ENCODE peak calls at places on chromosomes 1 and 21, in four cellular contexts. One of them, this sample, is unnamed.
A peak's percentile ranks its signal among the peaks of the same experiment; 100 is the strongest.

GRCh38 chr1:100862591-100862990 is 32.1 kb downstream of the EXTL2 start:
- DNase-seq in Calu3: no peak
- DNase-seq in EL: peak; percentile 92
- DNase-seq in ELF-1: no peak
- DNase-seq in this sample: no peak

GRCh38 chr1:221858758-221859157 is 116.9 kb upstream of the DUSP10 start:
- DNase-seq in Calu3: no peak
- DNase-seq in EL: peak; percentile 91
- DNase-seq in ELF-1: no peak
- DNase-seq in this sample: peak; percentile 95

GRCh38 chr1:46133946-46134345 is 1.5 kb upstream of the PIK3R3 start:
- DNase-seq in Calu3: no peak
- DNase-seq in EL: no peak
- DNase-seq in ELF-1: no peak
- DNase-seq in this sample: no peak

GRCh38 chr1:96059276-96059675 is 662.3 kb upstream of the PTBP2 start:
- DNase-seq in Calu3: no peak
- DNase-seq in EL: no peak
- DNase-seq in ELF-1: no peak
- DNase-seq in this sample: no peak

GRCh38 chr1:173210273-173210672 is 3.1 kb upstream of the TNFSF4 start:
- DNase-seq in Calu3: peak; percentile 26
- DNase-seq in EL: no peak
- DNase-seq in ELF-1: peak; percentile 6
- DNase-seq in this sample: no peak

GRCh38 chr21:37915941-37916794 is at the start of gene KCNJ6:
- DNase-seq in Calu3: no peak
- DNase-seq in EL: peak; percentile 64
- DNase-seq in ELF-1: peak; percentile 87
- DNase-seq in this sample: peak; percentile 48

GRCh38 chr1:64823691-64824476 is 79.0 kb downstream of the RAVER2 start:
- DNase-seq in Calu3: peak; percentile 65
- DNase-seq in EL: peak; percentile 78
- DNase-seq in ELF-1: peak; percentile 54
- DNase-seq in this sample: peak; percentile 88

GRCh38 chr1:46422261-46422871 is 28.2 kb downstream of the FAAH start:
- DNase-seq in Calu3: no peak
- DNase-seq in EL: no peak
- DNase-seq in ELF-1: no peak
- DNase-seq in this sample: no peak

GRCh38 chr21:42850866-42851391 is 28.4 kb downstream of the WDR4 start:
- DNase-seq in Calu3: peak; percentile 20
- DNase-seq in EL: peak; percentile 12
- DNase-seq in ELF-1: peak; percentile 76
- DNase-seq in this sample: no peak

GRCh38 chr1:70504176-70504820 is 93.2 kb downstream of the CTH start:
- DNase-seq in Calu3: peak; percentile 16
- DNase-seq in EL: peak; percentile 56
- DNase-seq in ELF-1: no peak
- DNase-seq in this sample: no peak

GRCh38 chr1:63868220-63868897 is 94.5 kb downstream of the ROR1 start:
- DNase-seq in Calu3: no peak
- DNase-seq in EL: peak; percentile 47
- DNase-seq in ELF-1: no peak
- DNase-seq in this sample: peak; percentile 62

GRCh38 chr1:77288275-77288674 is 6.5 kb downstream of the AK5 start:
- DNase-seq in Calu3: no peak
- DNase-seq in EL: peak; percentile 10
- DNase-seq in ELF-1: no peak
- DNase-seq in this sample: peak; percentile 22

GRCh38 chr1:21397813-21398188 is 42.1 kb upstream of the NBPF3 start:
- DNase-seq in Calu3: no peak
- DNase-seq in EL: no peak
- DNase-seq in ELF-1: peak; percentile 47
- DNase-seq in this sample: no peak

GRCh38 chr1:156371553-156372264 is 2.7 kb downstream of the RHBG start:
- DNase-seq in Calu3: peak; percentile 34
- DNase-seq in EL: peak; percentile 60
- DNase-seq in ELF-1: no peak
- DNase-seq in this sample: peak; percentile 77

GRCh38 chr1:94678187-94678863 is 136.8 kb upstream of the F3 start:
- DNase-seq in Calu3: no peak
- DNase-seq in EL: no peak
- DNase-seq in ELF-1: no peak
- DNase-seq in this sample: no peak

GRCh38 chr1:231828182-231828920 is 201.8 kb downstream of the DISC1 start:
- DNase-seq in Calu3: peak; percentile 79
- DNase-seq in EL: peak; percentile 97
- DNase-seq in ELF-1: no peak
- DNase-seq in this sample: peak; percentile 100

GRCh38 chr1:39154553-39155361 is 49.7 kb upstream of the MACF1 start:
- DNase-seq in Calu3: no peak
- DNase-seq in EL: peak; percentile 75
- DNase-seq in ELF-1: peak; percentile 51
- DNase-seq in this sample: peak; percentile 62

GRCh38 chr21:46226920-46227599 is 1.5 kb downstream of the LSS start:
- DNase-seq in Calu3: no peak
- DNase-seq in EL: peak; percentile 50
- DNase-seq in ELF-1: no peak
- DNase-seq in this sample: peak; percentile 73

This sample was measured in MCF 10A.